ENCODE peak calls at places on chromosomes 13 and 19, in four cellular contexts. U is cardiac muscle cell, X is NCI-H1105, C is sciatic nerve. R is an unnamed sample.
A peak's percentile ranks its signal among the peaks of the same experiment; 100 is the strongest.

GRCh38 chr13:24511019-24511823 is 1.4 kb downstream of the PARP4 start:
- DNase-seq in C (no peak), U (no peak), X (no peak), R (no peak)

GRCh38 chr19:5376928-5377327 is 36.3 kb upstream of the PTPRS start:
- DNase-seq in X (no peak), U (no peak), C (no peak), R (no peak)

GRCh38 chr19:5075603-5076002 is 106.7 kb downstream of the KDM4B start:
- DNase-seq in U (no peak), C (no peak), X (no peak), R (no peak)

GRCh38 chr13:99895999-99896695 is 75.4 kb downstream of the ZIC5 start:
- DNase-seq in C (no peak), X (no peak), U (no peak), R (no peak)

GRCh38 chr13:89746554-89746953 is 1600.9 kb upstream of the MIR17HG start:
- DNase-seq in X (no peak), C (no peak), U (no peak), R (no peak)

GRCh38 chr13:50668044-50668443 is 175.4 kb downstream of the DLEU7 start:
- DNase-seq in U (no peak), X (no peak), C (no peak), R (no peak)

GRCh38 chr13:109157275-109157674 is 527.9 kb downstream of the MYO16 start:
- DNase-seq in X (no peak), U (no peak), C (no peak), R (no peak)

GRCh38 chr19:12543855-12544254 is 7.4 kb downstream of the ZNF564 start:
- DNase-seq in X (no peak), C (no peak), U (no peak), R (no peak)

GRCh38 chr13:99303863-99304521 is 3.2 kb downstream of the GPR183 start:
- DNase-seq in U (no peak), X (no peak), C (no peak), R (no peak)

GRCh38 chr13:50170447-50171037 is 155.3 kb downstream of the KCNRG start:
- DNase-seq in C (no peak), U (no peak), X (no peak), R (no peak)

GRCh38 chr13:111458001-111458531 is 137.6 kb downstream of the TEX29 start:
- DNase-seq in C (no peak), X (no peak), U (no peak), R (no peak)

GRCh38 chr19:2035590-2035991 is 15.5 kb downstream of the MKNK2 start:
- DNase-seq in C (no peak), U (no peak), X (no peak), R (no peak)

GRCh38 chr13:91406619-91407018 is 8.2 kb downstream of the GPC5 start:
- DNase-seq in C (no peak), X (peak; percentile 8), U (no peak), R (no peak)

GRCh38 chr19:33724723-33725060 is 72.0 kb upstream of the KCTD15 start:
- DNase-seq in X (no peak), U (no peak), C (no peak), R (no peak)